ENCODE peak calls at places on chromosome 9, in seven cellular contexts. R is naive thymus-derived CD8-positive, alpha-beta T cell; I is NCI-H82; B is germinal center; Q is HT1080; H is activated naive CD8-positive, alpha-beta T cell treated with anti-CD3 and anti-CD28 coated beads for 36 hours; U is KG1. A is an unnamed sample.

GRCh38 chr9:3850083-3850482 is 324.3 kb upstream of the RFX3 start:
- DNase-seq in R (no peak), I (no peak), B (no peak), Q (no peak), H (no peak), U (no peak), A (no peak)

GRCh38 chr9:123807241-123807640 is 122.7 kb downstream of the DENND1A start:
- DNase-seq in R (no peak), I (peak; percentile 66), B (no peak), Q (no peak), H (no peak), U (no peak), A (no peak)

GRCh38 chr9:70554881-70555280 is 140.4 kb upstream of the KLF9 start:
- DNase-seq in R (no peak), I (no peak), B (no peak), Q (no peak), H (no peak), U (no peak), A (no peak)

GRCh38 chr9:93299418-93300174 is 115.7 kb downstream of the WNK2 start:
- DNase-seq in R (no peak), I (peak; percentile 73), B (no peak), Q (no peak), H (no peak), U (no peak), A (no peak)

GRCh38 chr9:69888876-69889585 is 68.4 kb downstream of the CFAP95 start:
- DNase-seq in R (no peak), I (no peak), B (no peak), Q (no peak), H (no peak), U (no peak), A (no peak)

GRCh38 chr9:77588319-77588937 is 59.7 kb downstream of the GNA14 start:
- DNase-seq in R (no peak), I (peak; percentile 32), B (no peak), Q (peak; percentile 89), H (no peak), U (no peak), A (peak; percentile 37)

GRCh38 chr9:88804289-88804596 is 187.0 kb upstream of the S1PR3 start:
- DNase-seq in R (no peak), I (no peak), B (no peak), Q (peak; percentile 34), H (no peak), U (no peak), A (no peak)

GRCh38 chr9:95511232-95511951 is 5.4 kb downstream of the PTCH1 start:
- DNase-seq in R (peak; percentile 45), I (peak; percentile 92), B (peak; percentile 10), Q (peak; percentile 62), H (no peak), U (no peak), A (peak; percentile 64)

GRCh38 chr9:18071651-18072060 is 402.3 kb upstream of the ADAMTSL1 start:
- DNase-seq in R (no peak), I (no peak), B (no peak), Q (peak; percentile 23), H (no peak), U (no peak), A (no peak)

GRCh38 chr9:77989437-77989836 is 42.2 kb downstream of the GNAQ start:
- DNase-seq in R (no peak), I (peak; percentile 3), B (no peak), Q (no peak), H (no peak), U (no peak), A (no peak)